ENCODE peak calls at places on chromosomes 6 and 20, in six cellular contexts. One of them, this sample, is unnamed.

GRCh38 chr6:11618533-11618932 is 81.0 kb downstream of the TMEM170B start:
- DNase-seq in GM12878: peak
- DNase-seq in transverse colon: no peak
- DNase-seq in prostate gland: no peak
- DNase-seq in body of pancreas: no peak
- DNase-seq in heart left ventricle: no peak
- DNase-seq in this sample: no peak

GRCh38 chr6:35083507-35083906 is 57.6 kb downstream of the TCP11 start:
- DNase-seq in GM12878: no peak
- DNase-seq in transverse colon: peak
- DNase-seq in prostate gland: no peak
- DNase-seq in body of pancreas: no peak
- DNase-seq in heart left ventricle: no peak
- DNase-seq in this sample: no peak

GRCh38 chr6:25295651-25296050 is 16.5 kb downstream of the CARMIL1 start:
- DNase-seq in GM12878: no peak
- DNase-seq in transverse colon: no peak
- DNase-seq in prostate gland: no peak
- DNase-seq in body of pancreas: no peak
- DNase-seq in heart left ventricle: no peak
- DNase-seq in this sample: no peak

GRCh38 chr20:49248879-49249665 is 28.8 kb downstream of the ZNFX1 start:
- DNase-seq in GM12878: no peak
- DNase-seq in transverse colon: no peak
- DNase-seq in prostate gland: no peak
- DNase-seq in body of pancreas: no peak
- DNase-seq in heart left ventricle: no peak
- DNase-seq in this sample: no peak

GRCh38 chr6:20180935-20181334 is 31.3 kb downstream of the MBOAT1 start:
- DNase-seq in GM12878: no peak
- DNase-seq in transverse colon: no peak
- DNase-seq in prostate gland: no peak
- DNase-seq in body of pancreas: no peak
- DNase-seq in heart left ventricle: no peak
- DNase-seq in this sample: no peak

GRCh38 chr20:2507875-2508630 is 662 bp downstream of the ZNF343 start:
- DNase-seq in GM12878: no peak
- DNase-seq in transverse colon: peak
- DNase-seq in prostate gland: no peak
- DNase-seq in body of pancreas: peak
- DNase-seq in heart left ventricle: peak
- DNase-seq in this sample: no peak

GRCh38 chr6:130322673-130323268 is 43.0 kb upstream of the TMEM200A start:
- DNase-seq in GM12878: peak
- DNase-seq in transverse colon: peak
- DNase-seq in prostate gland: peak
- DNase-seq in body of pancreas: peak
- DNase-seq in heart left ventricle: no peak
- DNase-seq in this sample: no peak

GRCh38 chr6:134003542-134003951 is 48.9 kb downstream of the SLC2A12 start:
- DNase-seq in GM12878: no peak
- DNase-seq in transverse colon: no peak
- DNase-seq in prostate gland: no peak
- DNase-seq in body of pancreas: no peak
- DNase-seq in heart left ventricle: no peak
- DNase-seq in this sample: no peak

GRCh38 chr6:45522486-45522885 is 144.8 kb upstream of the SUPT3H start:
- DNase-seq in GM12878: no peak
- DNase-seq in transverse colon: no peak
- DNase-seq in prostate gland: no peak
- DNase-seq in body of pancreas: no peak
- DNase-seq in heart left ventricle: no peak
- DNase-seq in this sample: no peak

GRCh38 chr6:13807691-13808090 is 6.7 kb downstream of the MCUR1 start:
- DNase-seq in GM12878: no peak
- DNase-seq in transverse colon: no peak
- DNase-seq in prostate gland: no peak
- DNase-seq in body of pancreas: no peak
- DNase-seq in heart left ventricle: no peak
- DNase-seq in this sample: no peak

GRCh38 chr6:135114355-135115145 is 59.9 kb upstream of the HBS1L start:
- DNase-seq in GM12878: peak
- DNase-seq in transverse colon: no peak
- DNase-seq in prostate gland: no peak
- DNase-seq in body of pancreas: no peak
- DNase-seq in heart left ventricle: no peak
- DNase-seq in this sample: no peak

GRCh38 chr6:45310118-45310788 is 17.9 kb upstream of the RUNX2 start:
- DNase-seq in GM12878: no peak
- DNase-seq in transverse colon: no peak
- DNase-seq in prostate gland: no peak
- DNase-seq in body of pancreas: no peak
- DNase-seq in heart left ventricle: no peak
- DNase-seq in this sample: no peak

GRCh38 chr20:62780696-62781095 is 15.6 kb upstream of the MRGBP start:
- DNase-seq in GM12878: no peak
- DNase-seq in transverse colon: no peak
- DNase-seq in prostate gland: no peak
- DNase-seq in body of pancreas: no peak
- DNase-seq in heart left ventricle: no peak
- DNase-seq in this sample: no peak

GRCh38 chr20:2150660-2151059 is 49.0 kb downstream of the STK35 start:
- DNase-seq in GM12878: no peak
- DNase-seq in transverse colon: no peak
- DNase-seq in prostate gland: no peak
- DNase-seq in body of pancreas: no peak
- DNase-seq in heart left ventricle: peak
- DNase-seq in this sample: no peak

GRCh38 chr20:39691151-39691862 is 729.2 kb downstream of the DHX35 start:
- DNase-seq in GM12878: no peak
- DNase-seq in transverse colon: no peak
- DNase-seq in prostate gland: no peak
- DNase-seq in body of pancreas: no peak
- DNase-seq in heart left ventricle: no peak
- DNase-seq in this sample: no peak

GRCh38 chr6:83430606-83431544 is at the start of gene ME1:
- DNase-seq in GM12878: peak
- DNase-seq in transverse colon: peak
- DNase-seq in prostate gland: peak
- DNase-seq in body of pancreas: peak
- DNase-seq in heart left ventricle: peak
- DNase-seq in this sample: peak

GRCh38 chr6:64672651-64673050 is 1034.4 kb downstream of the EYS start:
- DNase-seq in GM12878: no peak
- DNase-seq in transverse colon: no peak
- DNase-seq in prostate gland: no peak
- DNase-seq in body of pancreas: no peak
- DNase-seq in heart left ventricle: no peak
- DNase-seq in this sample: no peak

GRCh38 chr20:47150403-47151152 is 205.9 kb downstream of the ZMYND8 start:
- DNase-seq in GM12878: no peak
- DNase-seq in transverse colon: peak
- DNase-seq in prostate gland: peak
- DNase-seq in body of pancreas: peak
- DNase-seq in heart left ventricle: peak
- DNase-seq in this sample: no peak

GRCh38 chr20:62605996-62606395 is 36.3 kb upstream of the SLCO4A1 start:
- DNase-seq in GM12878: no peak
- DNase-seq in transverse colon: no peak
- DNase-seq in prostate gland: no peak
- DNase-seq in body of pancreas: no peak
- DNase-seq in heart left ventricle: no peak
- DNase-seq in this sample: no peak

GRCh38 chr6:135438907-135439535 is 58.5 kb downstream of the AHI1 start:
- DNase-seq in GM12878: peak
- DNase-seq in transverse colon: no peak
- DNase-seq in prostate gland: no peak
- DNase-seq in body of pancreas: no peak
- DNase-seq in heart left ventricle: no peak
- DNase-seq in this sample: no peak

GRCh38 chr6:38180586-38180985 is 361.1 kb downstream of the ZFAND3 start:
- DNase-seq in GM12878: no peak
- DNase-seq in transverse colon: no peak
- DNase-seq in prostate gland: no peak
- DNase-seq in body of pancreas: no peak
- DNase-seq in heart left ventricle: no peak
- DNase-seq in this sample: peak

GRCh38 chr20:25217161-25218108 is 21.9 kb downstream of the ENTPD6 start:
- DNase-seq in GM12878: no peak
- DNase-seq in transverse colon: no peak
- DNase-seq in prostate gland: no peak
- DNase-seq in body of pancreas: no peak
- DNase-seq in heart left ventricle: no peak
- DNase-seq in this sample: no peak

GRCh38 chr20:9551808-9552550 is 37.6 kb downstream of the LAMP5 start:
- DNase-seq in GM12878: no peak
- DNase-seq in transverse colon: no peak
- DNase-seq in prostate gland: no peak
- DNase-seq in body of pancreas: no peak
- DNase-seq in heart left ventricle: no peak
- DNase-seq in this sample: no peak

GRCh38 chr6:12715437-12715836 is 1.1 kb upstream of the PHACTR1 start:
- DNase-seq in GM12878: no peak
- DNase-seq in transverse colon: no peak
- DNase-seq in prostate gland: no peak
- DNase-seq in body of pancreas: no peak
- DNase-seq in heart left ventricle: no peak
- DNase-seq in this sample: no peak

DNA sequence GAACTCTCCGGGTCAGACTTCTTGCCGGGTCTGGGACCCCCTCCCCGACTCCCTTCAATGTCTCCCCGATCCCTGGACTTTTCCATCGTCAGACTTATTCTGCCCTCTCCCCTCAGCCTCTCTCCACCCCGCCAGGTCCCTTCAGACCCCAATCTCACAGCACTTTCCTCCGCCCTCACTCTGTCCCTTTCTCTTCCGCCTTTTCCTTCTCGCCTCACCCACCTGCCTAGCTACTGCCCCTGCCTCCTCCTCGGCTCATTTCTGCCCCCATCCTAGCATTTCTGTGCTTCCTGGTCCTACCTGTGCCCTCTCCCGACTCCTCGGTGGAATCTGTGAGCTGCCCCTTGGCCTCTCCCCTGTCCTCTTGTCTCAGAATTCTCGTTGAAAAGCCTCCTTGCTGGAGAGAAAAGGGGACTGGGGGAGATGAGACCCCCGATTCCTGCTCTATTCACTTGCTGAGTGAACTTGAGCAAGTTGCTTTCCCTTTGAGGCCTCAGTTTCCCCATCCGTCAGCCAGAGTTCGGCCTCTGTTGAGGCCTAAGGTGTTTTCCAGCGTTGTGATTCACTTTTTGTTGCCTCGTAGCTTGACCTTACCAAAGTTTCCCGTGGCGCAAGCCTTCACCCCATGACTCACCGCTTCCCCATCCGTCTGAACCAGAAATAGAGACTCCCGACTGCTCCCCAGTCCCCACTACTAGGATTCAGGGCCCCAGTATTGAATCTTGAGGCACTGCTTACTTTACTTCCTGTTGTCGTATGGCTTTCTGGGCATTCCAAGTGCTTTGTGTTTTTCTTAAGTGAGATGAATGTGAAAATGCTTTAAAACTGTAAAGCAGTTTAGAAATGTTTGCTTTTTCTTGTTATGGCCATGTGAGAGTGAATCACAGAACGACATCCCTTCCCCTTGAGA is 870 bp downstream of the CHMP4B start:
- DNase-seq in GM12878: no peak
- DNase-seq in transverse colon: peak
- DNase-seq in prostate gland: peak
- DNase-seq in body of pancreas: peak
- DNase-seq in heart left ventricle: no peak
- DNase-seq in this sample: peak
- TF ChIP-seq POLR2A in GM12878: no peak
- TF ChIP-seq POLR2A in transverse colon: peak
- TF ChIP-seq POLR2A in prostate gland: no peak
- TF ChIP-seq POLR2A in body of pancreas: no peak
- TF ChIP-seq POLR2A in heart left ventricle: no peak
- TF ChIP-seq POLR2A in this sample: no peak

GRCh38 chr20:36473164-36473563 is 68.2 kb upstream of the MYL9 start:
- DNase-seq in GM12878: no peak
- DNase-seq in transverse colon: no peak
- DNase-seq in prostate gland: no peak
- DNase-seq in body of pancreas: no peak
- DNase-seq in heart left ventricle: no peak
- DNase-seq in this sample: no peak
- H3K27ac ChIP-seq in GM12878: peak
- H3K27ac ChIP-seq in transverse colon: peak
- H3K27ac ChIP-seq in prostate gland: peak
- H3K27ac ChIP-seq in body of pancreas: peak
- H3K27ac ChIP-seq in heart left ventricle: peak
- H3K27ac ChIP-seq in this sample: peak

DNA sequence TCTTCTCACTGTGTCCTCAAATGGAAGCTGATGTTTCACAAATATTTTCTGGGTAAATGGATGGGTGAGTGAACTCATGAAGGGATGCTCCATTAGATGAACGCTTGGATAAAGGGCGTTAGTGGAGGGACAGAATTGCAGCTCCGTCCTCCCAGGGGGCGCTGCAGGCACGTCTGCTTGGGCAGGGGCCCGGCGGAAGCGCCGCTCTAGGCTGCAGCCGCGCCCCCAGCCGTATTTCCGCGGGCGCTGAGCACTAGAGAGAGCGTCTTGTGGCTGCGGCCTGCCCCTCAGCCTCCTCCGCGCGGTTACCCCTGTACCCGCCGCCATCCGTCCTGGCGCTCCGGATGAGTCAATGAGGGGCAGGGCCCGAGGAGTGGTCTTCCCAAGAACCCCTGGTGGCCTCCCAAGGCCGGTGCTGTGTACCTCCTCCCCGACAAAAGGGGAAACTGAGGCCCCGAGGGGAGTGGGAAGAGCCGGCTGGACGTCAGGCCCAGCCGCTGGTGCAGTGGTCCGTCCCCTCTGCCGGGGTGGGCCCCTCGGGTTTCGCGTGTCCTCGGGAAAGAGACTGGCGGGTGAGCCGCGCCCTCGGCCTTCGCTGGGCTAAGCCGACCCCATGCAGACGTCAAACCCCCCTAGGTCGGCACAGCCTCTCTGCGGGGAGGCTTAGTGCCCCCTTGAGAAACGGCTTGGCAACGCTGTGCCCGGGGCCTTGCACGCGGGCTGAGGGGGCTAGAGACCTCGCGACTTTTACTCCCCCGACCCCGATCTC is 11.5 kb upstream of the SNHG17 start:
- DNase-seq in GM12878: peak
- DNase-seq in transverse colon: peak
- DNase-seq in prostate gland: peak
- DNase-seq in body of pancreas: peak
- DNase-seq in heart left ventricle: peak
- DNase-seq in this sample: peak
- TF ChIP-seq POLR2A in GM12878: peak
- TF ChIP-seq POLR2A in transverse colon: peak
- TF ChIP-seq POLR2A in prostate gland: peak
- TF ChIP-seq POLR2A in body of pancreas: peak
- TF ChIP-seq POLR2A in heart left ventricle: no peak
- TF ChIP-seq POLR2A in this sample: peak

DNA sequence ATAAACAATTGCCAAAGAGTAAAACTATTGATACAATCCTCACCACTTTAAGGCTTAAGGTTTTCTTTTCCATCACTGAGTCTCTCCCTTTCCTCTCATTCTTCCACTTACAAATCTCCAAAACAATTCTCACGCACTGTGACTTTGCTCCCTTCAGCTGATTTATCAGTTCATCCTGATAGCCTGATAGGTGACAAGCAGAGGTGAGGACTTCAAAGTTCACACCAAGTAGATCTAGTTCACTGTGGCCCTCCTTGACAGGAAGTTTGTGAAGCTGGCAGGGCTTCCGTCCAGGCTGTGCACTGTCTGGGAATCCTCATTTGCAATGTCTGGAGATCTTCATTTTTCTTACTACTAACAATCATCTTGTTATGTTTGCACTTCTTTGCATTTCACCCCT is 35.2 kb upstream of the POU5F1 start:
- DNase-seq in GM12878: no peak
- DNase-seq in transverse colon: no peak
- DNase-seq in prostate gland: no peak
- DNase-seq in body of pancreas: no peak
- DNase-seq in heart left ventricle: no peak
- DNase-seq in this sample: no peak
- H3K27ac ChIP-seq in GM12878: no peak
- H3K27ac ChIP-seq in transverse colon: no peak
- H3K27ac ChIP-seq in prostate gland: no peak
- H3K27ac ChIP-seq in body of pancreas: no peak
- H3K27ac ChIP-seq in heart left ventricle: no peak
- H3K27ac ChIP-seq in this sample: no peak